ENCODE peak calls at places on chromosomes 12 and 14, in five cellular contexts. E is GM12878, K is H1, C is HCT116, P is HepG2. F is an unnamed sample.
A peak's percentile ranks its signal among the peaks of the same experiment; 100 is the strongest.

GRCh38 chr12:92185052-92185451 is 39.4 kb upstream of the BTG1 start:
- DNase-seq in E (peak; percentile 80), K (no peak), C (no peak), P (no peak), F (no peak)

GRCh38 chr14:65423986-65424385 is 11.5 kb downstream of the FUT8 start:
- DNase-seq in E (no peak), K (no peak), C (no peak), P (no peak), F (no peak)

GRCh38 chr12:120290541-120291312 is 976 bp downstream of the RNU4-2 start:
- DNase-seq in E (no peak), K (peak; percentile 64), C (no peak), P (peak; percentile 35), F (peak; percentile 30)

GRCh38 chr14:74217672-74218448 is 21.4 kb upstream of the VSX2 start:
- DNase-seq in E (no peak), K (peak; percentile 97), C (peak; percentile 47), P (peak; percentile 28), F (peak; percentile 83)

GRCh38 chr12:70080577-70080976 is 162.7 kb upstream of the CNOT2 start:
- DNase-seq in E (no peak), K (no peak), C (no peak), P (no peak), F (no peak)

GRCh38 chr14:53055003-53055402 is 98.1 kb downstream of the DDHD1 start:
- DNase-seq in E (peak; percentile 15), K (no peak), C (peak; percentile 40), P (peak; percentile 38), F (peak; percentile 32)

GRCh38 chr14:101183376-101184103 is 280.0 kb upstream of the RTL1 start:
- DNase-seq in E (no peak), K (peak; percentile 90), C (no peak), P (peak; percentile 36), F (peak; percentile 35)

GRCh38 chr12:116551952-116552749 is 7.0 kb upstream of the MAP1LC3B2 start:
- DNase-seq in E (no peak), K (no peak), C (peak; percentile 40), P (no peak), F (no peak)

GRCh38 chr12:128578045-128578444 is 245.7 kb downstream of the SLC15A4 start:
- DNase-seq in E (no peak), K (no peak), C (no peak), P (no peak), F (no peak)

GRCh38 chr12:120628919-120629318 is 11.5 kb upstream of the CABP1 start:
- DNase-seq in E (no peak), K (peak; percentile 64), C (no peak), P (peak; percentile 29), F (peak; percentile 49)

GRCh38 chr12:25053021-25053271 is 104.0 kb upstream of the BCAT1 start:
- DNase-seq in E (no peak), K (no peak), C (no peak), P (no peak), F (no peak)

GRCh38 chr12:122081697-122082221 is 3.2 kb downstream of the MLXIP start:
- DNase-seq in E (peak; percentile 58), K (no peak), C (no peak), P (no peak), F (no peak)

GRCh38 chr14:104227806-104228205 is 89.4 kb downstream of the KIF26A start:
- DNase-seq in E (no peak), K (no peak), C (no peak), P (no peak), F (no peak)

GRCh38 chr12:113149361-113150150 is at the start of gene CFAP73:
- DNase-seq in E (no peak), K (peak; percentile 89), C (peak; percentile 62), P (peak; percentile 76), F (peak; percentile 82)
- TF ChIP-seq SP1 in E (no peak), K (no peak), C (no peak), P (no peak), F (no peak)

GRCh38 chr12:80565276-80565675 is 121.2 kb downstream of the PTPRQ start:
- DNase-seq in E (no peak), K (no peak), C (no peak), P (no peak), F (no peak)
- TF ChIP-seq YY1 in E (no peak), K (no peak), C (no peak), P (no peak), F (no peak)

DNA sequence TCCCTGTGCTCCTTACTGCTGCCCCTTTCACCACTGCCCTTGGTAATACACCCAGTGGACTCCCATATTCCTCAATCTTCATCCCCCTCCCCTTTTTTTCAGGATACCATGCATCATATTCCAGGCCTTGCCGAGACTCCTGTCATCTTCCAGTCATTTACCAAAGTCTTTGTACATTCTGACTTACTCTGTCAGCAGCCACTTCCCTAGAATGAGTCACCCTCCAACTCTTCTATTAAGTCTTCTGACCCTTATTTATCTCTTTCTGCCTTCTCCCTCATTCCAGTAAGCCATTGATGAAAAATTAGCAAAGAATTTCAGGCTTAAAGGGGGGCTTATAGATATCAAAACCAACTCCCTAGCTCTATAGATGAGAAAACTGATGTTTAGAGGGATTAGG is 128.0 kb downstream of the STXBP6 start:
- DNase-seq in E (no peak), K (no peak), C (no peak), P (no peak), F (no peak)
- TF ChIP-seq SP1 in E (no peak), K (no peak), C (no peak), P (no peak), F (no peak)

GRCh38 chr14:54735424-54735823 is 167.2 kb downstream of the GCH1 start:
- DNase-seq in E (no peak), K (no peak), C (no peak), P (no peak), F (no peak)

GRCh38 chr14:54742492-54743350 is 159.9 kb downstream of the GCH1 start:
- DNase-seq in E (no peak), K (no peak), C (no peak), P (no peak), F (no peak)

GRCh38 chr14:54737132-54737711 is 165.4 kb downstream of the GCH1 start:
- DNase-seq in E (no peak), K (no peak), C (no peak), P (no peak), F (peak; percentile 31)

GRCh38 chr14:54739514-54739913 is 163.1 kb downstream of the GCH1 start:
- DNase-seq in E (no peak), K (no peak), C (no peak), P (no peak), F (no peak)

GRCh38 chr14:54738009-54738408 is 164.6 kb downstream of the GCH1 start:
- DNase-seq in E (no peak), K (no peak), C (no peak), P (no peak), F (no peak)
- TF ChIP-seq YY1 in E (no peak), K (no peak), C (no peak), P (no peak), F (no peak)

GRCh38 chr12:54486173-54486867 is 11.2 kb upstream of the NCKAP1L start:
- DNase-seq in E (no peak), K (no peak), C (no peak), P (no peak), F (no peak)
- TF ChIP-seq SP1 in E (no peak), K (no peak), C (no peak), P (no peak), F (no peak)